ENCODE peak calls at places on chromosomes 4 and X, in nine cellular contexts. H, P, G, W, N, O, Y, X and E are unnamed samples.

GRCh38 chr4:173485164-173485563 is 44.9 kb downstream of the HAND2 start:
- DNase-seq in H (no peak), P (no peak), G (peak), W (no peak), N (no peak), O (no peak), Y (no peak), X (no peak), E (no peak)

GRCh38 chr4:113146876-113147358 is 97.5 kb downstream of the ANK2 start:
- DNase-seq in H (peak), P (no peak), G (no peak), W (no peak), N (no peak), O (no peak), Y (no peak), X (no peak), E (no peak)

GRCh38 chr4:172726001-172726423 is 442.6 kb upstream of the GALNT7 start:
- DNase-seq in H (no peak), P (no peak), G (no peak), W (no peak), N (peak), O (no peak), Y (no peak), X (no peak), E (no peak)

GRCh38 chrX:133923548-133923947 is 61.8 kb downstream of the GPC3 start:
- DNase-seq in H (no peak), P (no peak), G (peak), W (no peak), N (no peak), O (no peak), Y (no peak), X (no peak), E (no peak)

GRCh38 chr4:92254767-92255442 is 48.9 kb upstream of the GRID2 start:
- DNase-seq in H (no peak), P (no peak), G (no peak), W (no peak), N (no peak), O (no peak), Y (no peak), X (no peak), E (no peak)

GRCh38 chr4:38333219-38333618 is 330.8 kb upstream of the KLF3 start:
- DNase-seq in H (peak), P (no peak), G (no peak), W (no peak), N (no peak), O (no peak), Y (no peak), X (no peak), E (no peak)

GRCh38 chr4:32929738-32930688 is 2209.8 kb downstream of the PCDH7 start:
- DNase-seq in H (no peak), P (no peak), G (no peak), W (no peak), N (no peak), O (no peak), Y (peak), X (no peak), E (no peak)

GRCh38 chr4:74659576-74660411 is 134.5 kb downstream of the BTC start:
- DNase-seq in H (peak), P (peak), G (no peak), W (no peak), N (peak), O (no peak), Y (peak), X (no peak), E (no peak)

GRCh38 chrX:9651737-9652136 is 113.9 kb downstream of the GPR143 start:
- DNase-seq in H (peak), P (no peak), G (peak), W (no peak), N (no peak), O (no peak), Y (no peak), X (no peak), E (no peak)

GRCh38 chr4:56757270-56757746 is 64.2 kb downstream of the SPINK2 start:
- DNase-seq in H (peak), P (no peak), G (no peak), W (no peak), N (peak), O (no peak), Y (no peak), X (no peak), E (no peak)

GRCh38 chr4:182273191-182273935 is 30.2 kb downstream of the TENM3 start:
- DNase-seq in H (no peak), P (no peak), G (no peak), W (no peak), N (no peak), O (no peak), Y (no peak), X (no peak), E (no peak)
- TF ChIP-seq CTCF in H (no peak), P (no peak), G (no peak), W (no peak), N (no peak), O (no peak), Y (no peak), X (no peak), E (no peak)

GRCh38 chrX:69020316-69020715 is 144.9 kb downstream of the PJA1 start:
- DNase-seq in H (no peak), P (no peak), G (no peak), W (no peak), N (no peak), O (no peak), Y (no peak), X (no peak), E (no peak)
- TF ChIP-seq CTCF in H (no peak), P (no peak), G (no peak), W (no peak), N (no peak), O (no peak), Y (no peak), X (no peak), E (no peak)

DNA sequence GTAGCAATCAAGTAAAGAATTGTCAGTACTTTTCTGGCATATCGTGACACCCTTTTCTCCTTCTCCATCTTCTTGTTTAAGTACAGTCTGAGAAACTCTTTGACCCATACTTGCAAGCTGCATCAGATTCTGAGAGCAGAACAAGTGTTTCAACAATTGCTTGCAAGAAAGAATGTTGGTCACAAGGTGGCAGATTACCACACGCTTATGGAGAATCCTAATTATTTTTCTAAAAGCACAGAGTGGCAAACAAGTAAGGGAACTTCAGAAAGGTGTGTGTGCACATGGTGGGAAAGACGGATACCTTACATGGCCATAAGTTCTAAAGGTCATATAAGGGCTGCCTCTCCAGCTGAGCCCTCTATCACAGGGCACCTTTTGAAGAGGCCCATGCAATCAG is 136.4 kb upstream of the FGF13 start:
- DNase-seq in H (peak), P (no peak), G (no peak), W (no peak), N (peak), O (no peak), Y (peak), X (no peak), E (no peak)
- TF ChIP-seq CTCF in H (peak), P (no peak), G (no peak), W (peak), N (peak), O (no peak), Y (peak), X (no peak), E (no peak)

GRCh38 chrX:64093761-64094160 is 111.7 kb downstream of the AMER1 start:
- DNase-seq in H (peak), P (no peak), G (no peak), W (no peak), N (peak), O (no peak), Y (peak), X (no peak), E (no peak)
- TF ChIP-seq CTCF in H (peak), P (peak), G (peak), W (peak), N (peak), O (no peak), Y (peak), X (peak), E (peak)

DNA sequence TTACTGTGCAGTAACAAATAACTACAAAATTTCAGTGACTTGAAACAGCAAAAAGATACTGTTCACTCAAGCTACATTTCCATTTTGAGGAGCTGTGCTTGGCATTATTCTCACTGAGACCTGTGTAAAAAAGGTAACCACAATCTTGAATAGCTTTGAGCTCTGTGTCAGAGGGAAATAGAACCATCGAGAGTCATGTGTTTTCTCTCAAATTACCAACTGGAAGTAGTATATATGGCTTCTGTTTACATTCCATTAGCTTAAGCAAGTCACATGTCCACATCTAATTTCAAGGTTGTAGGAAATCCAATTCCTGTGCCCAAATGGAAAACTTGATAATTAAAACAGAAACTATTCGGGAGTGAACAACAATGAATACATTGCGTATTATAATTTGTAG is 82.9 kb upstream of the BANK1 start:
- DNase-seq in H (no peak), P (no peak), G (no peak), W (no peak), N (no peak), O (no peak), Y (no peak), X (no peak), E (no peak)
- TF ChIP-seq CTCF in H (no peak), P (no peak), G (no peak), W (no peak), N (no peak), O (no peak), Y (no peak), X (no peak), E (no peak)

GRCh38 chr4:3127129-3127528 is 52.6 kb downstream of the HTT start:
- DNase-seq in H (no peak), P (no peak), G (no peak), W (no peak), N (no peak), O (no peak), Y (no peak), X (no peak), E (no peak)

GRCh38 chr4:3121596-3121995 is 47.1 kb downstream of the HTT start:
- DNase-seq in H (no peak), P (no peak), G (no peak), W (no peak), N (no peak), O (no peak), Y (no peak), X (no peak), E (no peak)

GRCh38 chr4:3123201-3123671 is 48.8 kb downstream of the HTT start:
- DNase-seq in H (peak), P (no peak), G (no peak), W (no peak), N (peak), O (no peak), Y (peak), X (no peak), E (no peak)

GRCh38 chr4:3122081-3122563 is 47.6 kb downstream of the HTT start:
- DNase-seq in H (peak), P (no peak), G (no peak), W (no peak), N (no peak), O (no peak), Y (peak), X (no peak), E (no peak)

GRCh38 chr4:3124070-3124767 is 49.7 kb downstream of the HTT start:
- DNase-seq in H (no peak), P (no peak), G (no peak), W (no peak), N (no peak), O (no peak), Y (peak), X (no peak), E (no peak)
- TF ChIP-seq CTCF in H (no peak), P (no peak), G (no peak), W (no peak), N (no peak), O (no peak), Y (no peak), X (no peak), E (no peak)

GRCh38 chr4:120158860-120159259 is 92.2 kb upstream of the MAD2L1 start:
- DNase-seq in H (no peak), P (no peak), G (no peak), W (no peak), N (no peak), O (no peak), Y (no peak), X (no peak), E (no peak)

GRCh38 chr4:120163895-120164294 is 97.2 kb upstream of the MAD2L1 start:
- DNase-seq in H (no peak), P (no peak), G (no peak), W (no peak), N (no peak), O (no peak), Y (no peak), X (no peak), E (no peak)
- TF ChIP-seq CTCF in H (no peak), P (no peak), G (no peak), W (no peak), N (no peak), O (no peak), Y (no peak), X (no peak), E (no peak)

GRCh38 chr4:143185253-143186107 is 763 bp downstream of the USP38 start:
- DNase-seq in H (peak), P (no peak), G (peak), W (no peak), N (peak), O (peak), Y (no peak), X (no peak), E (no peak)

GRCh38 chr4:143183513-143184216 is 1.1 kb upstream of the USP38 start:
- DNase-seq in H (no peak), P (no peak), G (no peak), W (no peak), N (peak), O (no peak), Y (no peak), X (no peak), E (no peak)

GRCh38 chr4:143186202-143186601 is 1.5 kb downstream of the USP38 start:
- DNase-seq in H (peak), P (no peak), G (no peak), W (no peak), N (peak), O (no peak), Y (no peak), X (no peak), E (no peak)

GRCh38 chr4:143184217-143184502 is 557 bp upstream of the USP38 start:
- DNase-seq in H (no peak), P (no peak), G (no peak), W (no peak), N (no peak), O (no peak), Y (no peak), X (no peak), E (no peak)

GRCh38 chr4:143184503-143185252 is at the start of gene USP38:
- DNase-seq in H (peak), P (peak), G (peak), W (peak), N (peak), O (peak), Y (peak), X (peak), E (peak)
- TF ChIP-seq CTCF in H (no peak), P (no peak), G (peak), W (peak), N (peak), O (no peak), Y (peak), X (no peak), E (peak)

GRCh38 chr4:48016141-48017107 is at the start of the genes CNGA1 and NIPAL1:
- DNase-seq in H (peak), P (no peak), G (peak), W (peak), N (peak), O (peak), Y (peak), X (peak), E (peak)
- TF ChIP-seq CTCF in H (peak), P (peak), G (peak), W (peak), N (peak), O (no peak), Y (peak), X (no peak), E (peak)

GRCh38 chr4:183935355-183936005 is 30.4 kb downstream of the STOX2 start:
- DNase-seq in H (no peak), P (no peak), G (no peak), W (no peak), N (no peak), O (no peak), Y (no peak), X (no peak), E (no peak)
- TF ChIP-seq CTCF in H (no peak), P (no peak), G (no peak), W (no peak), N (no peak), O (no peak), Y (no peak), X (no peak), E (no peak)